ENCODE peak calls at places on chromosomes 5 and 9, in four cellular contexts. One of them, this sample, is unnamed.

GRCh38 chr5:169901896-169902295 is 78.4 kb downstream of the INSYN2B start:
- DNase-seq in HepG2: no peak
- DNase-seq in HEK293T: no peak
- DNase-seq in GM12878: peak
- DNase-seq in this sample: no peak

GRCh38 chr5:144318460-144318859 is 147.8 kb downstream of the KCTD16 start:
- DNase-seq in HepG2: no peak
- DNase-seq in HEK293T: no peak
- DNase-seq in GM12878: no peak
- DNase-seq in this sample: no peak

GRCh38 chr5:115842952-115843351 is 1.2 kb downstream of the AP3S1 start:
- DNase-seq in HepG2: no peak
- DNase-seq in HEK293T: no peak
- DNase-seq in GM12878: no peak
- DNase-seq in this sample: no peak

GRCh38 chr5:51380603-51381207 is 2.5 kb upstream of the ISL1 start:
- DNase-seq in HepG2: peak
- DNase-seq in HEK293T: no peak
- DNase-seq in GM12878: no peak
- DNase-seq in this sample: peak

GRCh38 chr5:58496488-58496887 is 5.3 kb downstream of the GAPT start:
- DNase-seq in HepG2: no peak
- DNase-seq in HEK293T: peak
- DNase-seq in GM12878: no peak
- DNase-seq in this sample: peak

GRCh38 chr9:134152488-134152887 is 11.9 kb downstream of the RNU6ATAC start:
- DNase-seq in HepG2: no peak
- DNase-seq in HEK293T: no peak
- DNase-seq in GM12878: no peak
- DNase-seq in this sample: no peak

GRCh38 chr5:172101547-172102225 is 86.3 kb downstream of the STK10 start:
- DNase-seq in HepG2: no peak
- DNase-seq in HEK293T: no peak
- DNase-seq in GM12878: no peak
- DNase-seq in this sample: no peak

GRCh38 chr5:1704266-1704665 is 95.4 kb downstream of the MRPL36 start:
- DNase-seq in HepG2: no peak
- DNase-seq in HEK293T: no peak
- DNase-seq in GM12878: no peak
- DNase-seq in this sample: no peak

GRCh38 chr5:95801961-95802360 is 20.6 kb downstream of the GLRX start:
- DNase-seq in HepG2: no peak
- DNase-seq in HEK293T: no peak
- DNase-seq in GM12878: no peak
- DNase-seq in this sample: no peak

GRCh38 chr9:94937214-94937903 is 210.9 kb downstream of the AOPEP start:
- DNase-seq in HepG2: no peak
- DNase-seq in HEK293T: no peak
- DNase-seq in GM12878: no peak
- DNase-seq in this sample: peak

GRCh38 chr9:122821278-122821952 is 7.0 kb downstream of the PDCL start:
- DNase-seq in HepG2: no peak
- DNase-seq in HEK293T: no peak
- DNase-seq in GM12878: no peak
- DNase-seq in this sample: peak

GRCh38 chr5:14118551-14119320 is 24.4 kb upstream of the TRIO start:
- DNase-seq in HepG2: no peak
- DNase-seq in HEK293T: no peak
- DNase-seq in GM12878: no peak
- DNase-seq in this sample: no peak

GRCh38 chr9:97561501-97561900 is 60.0 kb downstream of the TMOD1 start:
- DNase-seq in HepG2: no peak
- DNase-seq in HEK293T: no peak
- DNase-seq in GM12878: no peak
- DNase-seq in this sample: no peak

GRCh38 chr9:77648458-77649108 is 461 bp upstream of the GNA14 start:
- DNase-seq in HepG2: no peak
- DNase-seq in HEK293T: no peak
- DNase-seq in GM12878: no peak
- DNase-seq in this sample: no peak

GRCh38 chr5:153551537-153552079 is 61.1 kb downstream of the GRIA1 start:
- DNase-seq in HepG2: no peak
- DNase-seq in HEK293T: no peak
- DNase-seq in GM12878: no peak
- DNase-seq in this sample: no peak

GRCh38 chr9:28671000-28671399 is 1097.7 kb upstream of the C9orf72 start:
- DNase-seq in HepG2: no peak
- DNase-seq in HEK293T: no peak
- DNase-seq in GM12878: no peak
- DNase-seq in this sample: no peak

GRCh38 chr5:152218694-152219093 is 186.4 kb downstream of the NMUR2 start:
- DNase-seq in HepG2: peak
- DNase-seq in HEK293T: no peak
- DNase-seq in GM12878: no peak
- DNase-seq in this sample: no peak

GRCh38 chr9:92294297-92294676 is 790 bp upstream of the IARS1 start:
- DNase-seq in HepG2: peak
- DNase-seq in HEK293T: no peak
- DNase-seq in GM12878: no peak
- DNase-seq in this sample: peak

GRCh38 chr9:132651259-132651658 is 18.5 kb downstream of the DDX31 start:
- DNase-seq in HepG2: no peak
- DNase-seq in HEK293T: peak
- DNase-seq in GM12878: no peak
- DNase-seq in this sample: no peak

GRCh38 chr9:99677281-99677680 is 144.4 kb upstream of the NR4A3 start:
- DNase-seq in HepG2: no peak
- DNase-seq in HEK293T: no peak
- DNase-seq in GM12878: no peak
- DNase-seq in this sample: no peak

GRCh38 chr5:159098285-159099048 is 1.2 kb downstream of the EBF1 start:
- DNase-seq in HepG2: no peak
- DNase-seq in HEK293T: no peak
- DNase-seq in GM12878: no peak
- DNase-seq in this sample: no peak

GRCh38 chr5:59724482-59725392 is 168.8 kb downstream of the PDE4D start:
- DNase-seq in HepG2: peak
- DNase-seq in HEK293T: peak
- DNase-seq in GM12878: no peak
- DNase-seq in this sample: peak

GRCh38 chr9:35820076-35820475 is 5.2 kb upstream of the HINT2 start:
- DNase-seq in HepG2: no peak
- DNase-seq in HEK293T: no peak
- DNase-seq in GM12878: no peak
- DNase-seq in this sample: no peak

GRCh38 chr9:88809836-88810235 is 181.4 kb upstream of the S1PR3 start:
- DNase-seq in HepG2: no peak
- DNase-seq in HEK293T: no peak
- DNase-seq in GM12878: no peak
- DNase-seq in this sample: no peak

GRCh38 chr9:70466976-70467551 is 52.6 kb upstream of the KLF9 start:
- DNase-seq in HepG2: no peak
- DNase-seq in HEK293T: no peak
- DNase-seq in GM12878: no peak
- DNase-seq in this sample: no peak

GRCh38 chr9:88007291-88007650 is 32.9 kb upstream of the CDK20 start:
- DNase-seq in HepG2: no peak
- DNase-seq in HEK293T: no peak
- DNase-seq in GM12878: no peak
- DNase-seq in this sample: no peak

GRCh38 chr5:109038209-109038840 is 290.6 kb downstream of the FER start:
- DNase-seq in HepG2: no peak
- DNase-seq in HEK293T: no peak
- DNase-seq in GM12878: no peak
- DNase-seq in this sample: no peak

GRCh38 chr5:158456756-158457155 is 597.8 kb upstream of the CLINT1 start:
- DNase-seq in HepG2: peak
- DNase-seq in HEK293T: no peak
- DNase-seq in GM12878: no peak
- DNase-seq in this sample: no peak

GRCh38 chr9:98101868-98102273 is 17.2 kb downstream of the TRIM14 start:
- DNase-seq in HepG2: no peak
- DNase-seq in HEK293T: no peak
- DNase-seq in GM12878: peak
- DNase-seq in this sample: no peak

GRCh38 chr5:158273035-158273434 is 414.1 kb upstream of the CLINT1 start:
- DNase-seq in HepG2: no peak
- DNase-seq in HEK293T: no peak
- DNase-seq in GM12878: no peak
- DNase-seq in this sample: no peak

GRCh38 chr9:68844623-68845612 is 139.9 kb downstream of the PIP5K1B start:
- DNase-seq in HepG2: peak
- DNase-seq in HEK293T: peak
- DNase-seq in GM12878: no peak
- DNase-seq in this sample: peak

DNA sequence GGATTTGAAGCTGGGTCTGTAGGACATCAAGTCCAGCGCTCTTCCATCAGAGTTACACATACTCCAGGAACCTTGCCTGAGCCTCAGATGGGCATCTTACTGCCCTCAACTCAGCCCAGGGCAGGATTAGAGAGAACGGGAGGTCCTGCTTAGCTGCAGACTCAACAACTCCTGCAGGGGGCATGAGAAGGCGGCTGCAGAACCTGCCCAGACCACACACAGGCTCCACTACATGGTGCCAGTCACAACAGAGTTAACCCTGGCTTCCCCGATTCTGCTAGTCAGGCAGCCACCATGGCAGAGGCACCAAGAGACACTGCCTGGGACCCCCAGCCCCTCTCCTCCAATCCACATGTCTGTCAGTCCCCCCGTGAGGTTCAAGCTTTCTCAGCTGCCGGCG is 23.9 kb upstream of the CPLX2 start:
- DNase-seq in HepG2: peak
- DNase-seq in HEK293T: peak
- DNase-seq in GM12878: no peak
- DNase-seq in this sample: peak
- TF ChIP-seq FOXK2 in HepG2: no peak
- TF ChIP-seq FOXK2 in HEK293T: no peak
- TF ChIP-seq FOXK2 in GM12878: no peak
- TF ChIP-seq FOXK2 in this sample: no peak

DNA sequence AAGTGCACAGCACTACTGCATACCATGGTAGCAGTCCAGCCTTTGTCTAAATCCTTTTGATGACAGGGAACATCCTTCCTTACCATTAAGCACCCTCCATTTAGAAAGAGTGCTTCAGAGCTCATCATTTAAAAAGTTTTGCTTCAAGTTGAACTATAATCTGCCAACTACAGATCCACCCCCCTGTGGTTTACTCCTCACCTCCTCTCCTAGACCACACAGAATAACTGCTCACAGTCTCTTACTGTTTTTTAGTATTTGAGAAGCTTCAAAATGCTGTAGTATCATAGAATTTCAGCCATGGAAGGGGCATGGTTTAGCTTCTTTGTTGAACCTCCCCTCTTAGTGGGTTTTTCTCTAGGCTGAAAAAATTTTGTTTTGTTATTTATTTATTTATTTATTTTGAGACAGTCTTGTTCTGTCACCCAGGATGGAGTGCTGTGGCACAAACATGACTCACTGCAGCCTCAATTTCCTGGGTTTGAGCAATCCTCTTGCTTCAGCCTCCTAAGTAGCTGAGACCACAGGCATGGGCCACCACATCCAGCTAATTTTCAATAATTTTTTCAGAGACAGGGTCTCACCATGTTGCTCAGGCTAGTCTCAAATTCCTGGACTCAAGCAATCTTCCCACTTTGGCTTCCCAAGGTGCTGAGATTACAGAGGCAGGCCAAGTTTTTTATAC is 384.3 kb upstream of the RFX3 start:
- DNase-seq in HepG2: no peak
- DNase-seq in HEK293T: no peak
- DNase-seq in GM12878: no peak
- DNase-seq in this sample: no peak
- TF ChIP-seq FOXK2 in HepG2: no peak
- TF ChIP-seq FOXK2 in HEK293T: no peak
- TF ChIP-seq FOXK2 in GM12878: no peak
- TF ChIP-seq FOXK2 in this sample: no peak

GRCh38 chr9:126676685-126677143 is 63.0 kb downstream of the LMX1B start:
- DNase-seq in HepG2: no peak
- DNase-seq in HEK293T: no peak
- DNase-seq in GM12878: no peak
- DNase-seq in this sample: no peak
- TF ChIP-seq FOXK2 in HepG2: no peak
- TF ChIP-seq FOXK2 in HEK293T: no peak
- TF ChIP-seq FOXK2 in GM12878: no peak
- TF ChIP-seq FOXK2 in this sample: no peak

DNA sequence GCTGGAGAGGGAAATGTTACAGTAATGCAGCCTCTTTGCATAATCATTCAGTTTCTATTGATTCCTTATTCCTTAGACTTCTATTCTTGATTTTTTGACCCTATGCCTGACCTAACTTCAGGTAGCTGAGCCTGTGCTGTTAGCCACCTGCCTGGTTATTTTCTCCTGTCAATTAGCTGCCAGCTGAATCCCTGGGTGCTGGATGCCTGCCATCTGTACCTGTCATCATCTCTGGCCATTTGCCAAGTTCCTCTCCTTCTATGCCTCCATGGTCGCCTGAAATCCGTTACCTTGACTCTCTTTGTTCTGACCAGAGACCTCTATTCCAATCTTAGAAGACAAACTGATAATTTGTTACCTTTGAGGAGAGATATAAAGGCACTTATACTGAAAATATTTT is 178.3 kb downstream of the CAVIN4 start:
- DNase-seq in HepG2: no peak
- DNase-seq in HEK293T: no peak
- DNase-seq in GM12878: no peak
- DNase-seq in this sample: no peak
- TF ChIP-seq FOXK2 in HepG2: no peak
- TF ChIP-seq FOXK2 in HEK293T: no peak
- TF ChIP-seq FOXK2 in GM12878: no peak
- TF ChIP-seq FOXK2 in this sample: no peak

DNA sequence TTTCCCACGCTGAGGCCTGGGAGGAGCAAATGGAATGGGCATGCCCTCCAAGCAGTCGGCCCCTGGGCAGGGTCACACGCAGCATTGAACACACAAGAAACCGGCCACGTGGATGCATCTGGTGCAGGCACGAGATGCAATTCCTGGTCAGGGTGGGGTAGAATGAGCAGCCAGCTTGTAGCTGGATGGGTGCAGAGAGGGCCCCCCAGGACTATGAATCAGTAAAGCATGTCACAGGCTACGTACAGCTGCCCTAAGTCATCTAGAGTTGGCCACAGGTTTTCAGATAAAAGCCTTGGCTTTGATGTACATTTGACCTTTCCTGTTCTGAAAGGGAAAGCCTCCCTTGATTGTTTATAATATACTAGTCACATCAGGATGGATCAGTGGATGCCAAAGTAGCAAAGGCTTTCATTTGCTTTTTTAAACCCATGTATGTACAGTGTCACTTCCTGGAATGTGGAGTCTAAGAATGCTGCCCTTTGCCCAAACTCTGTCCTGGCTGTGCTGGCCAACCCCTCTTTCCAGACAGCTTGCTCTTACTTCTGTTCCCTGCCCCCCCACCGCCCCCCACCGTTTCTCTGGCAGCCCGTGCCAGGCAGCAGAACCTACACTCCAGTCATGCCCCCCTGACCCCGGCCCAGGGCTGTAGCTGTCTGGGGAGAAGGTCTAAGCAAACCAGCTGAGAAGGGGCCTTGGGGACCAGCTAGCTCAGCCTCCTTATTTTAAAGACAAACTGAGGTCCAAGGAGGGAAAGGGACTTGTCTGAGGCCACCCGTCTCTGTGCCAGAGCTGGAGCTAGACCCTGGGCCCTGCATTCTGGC is 169.2 kb downstream of the HSPA4 start:
- DNase-seq in HepG2: peak
- DNase-seq in HEK293T: no peak
- DNase-seq in GM12878: no peak
- DNase-seq in this sample: no peak
- TF ChIP-seq FOXK2 in HepG2: no peak
- TF ChIP-seq FOXK2 in HEK293T: no peak
- TF ChIP-seq FOXK2 in GM12878: no peak
- TF ChIP-seq FOXK2 in this sample: no peak